ENCODE peak calls at places on chromosomes 5 and 9, in five cellular contexts. One of them, this sample, is unnamed.

GRCh38 chr5:38555354-38556114 is 912 bp downstream of the LIFR start:
- DNase-seq in WTC11: no peak
- DNase-seq in GM13976: no peak
- DNase-seq in MCF 10A: no peak
- DNase-seq in activated naive CD8-positive, alpha-beta T cell treated with anti-CD3 and anti-CD28 coated beads, Interleukin-2, amount 50 U/mL, for 24 hours: no peak
- DNase-seq in this sample: peak

GRCh38 chr9:128627127-128627715 is 29.4 kb downstream of the DYNC2I2 start:
- DNase-seq in WTC11: no peak
- DNase-seq in GM13976: peak
- DNase-seq in MCF 10A: no peak
- DNase-seq in activated naive CD8-positive, alpha-beta T cell treated with anti-CD3 and anti-CD28 coated beads, Interleukin-2, amount 50 U/mL, for 24 hours: no peak
- DNase-seq in this sample: no peak

GRCh38 chr9:4167728-4168127 is 132.1 kb downstream of the GLIS3 start:
- DNase-seq in WTC11: no peak
- DNase-seq in GM13976: no peak
- DNase-seq in MCF 10A: no peak
- DNase-seq in activated naive CD8-positive, alpha-beta T cell treated with anti-CD3 and anti-CD28 coated beads, Interleukin-2, amount 50 U/mL, for 24 hours: no peak
- DNase-seq in this sample: no peak

GRCh38 chr9:121725008-121725795 is 73.8 kb downstream of the DAB2IP start:
- DNase-seq in WTC11: no peak
- DNase-seq in GM13976: no peak
- DNase-seq in MCF 10A: peak
- DNase-seq in activated naive CD8-positive, alpha-beta T cell treated with anti-CD3 and anti-CD28 coated beads, Interleukin-2, amount 50 U/mL, for 24 hours: no peak
- DNase-seq in this sample: no peak

GRCh38 chr9:136726631-136727191 is 14.3 kb downstream of the DIPK1B start:
- DNase-seq in WTC11: no peak
- DNase-seq in GM13976: peak
- DNase-seq in MCF 10A: peak
- DNase-seq in activated naive CD8-positive, alpha-beta T cell treated with anti-CD3 and anti-CD28 coated beads, Interleukin-2, amount 50 U/mL, for 24 hours: peak
- DNase-seq in this sample: peak

GRCh38 chr5:57538341-57538955 is 55.8 kb upstream of the ACTBL2 start:
- DNase-seq in WTC11: no peak
- DNase-seq in GM13976: no peak
- DNase-seq in MCF 10A: peak
- DNase-seq in activated naive CD8-positive, alpha-beta T cell treated with anti-CD3 and anti-CD28 coated beads, Interleukin-2, amount 50 U/mL, for 24 hours: no peak
- DNase-seq in this sample: no peak

GRCh38 chr5:14219800-14220512 is 76.8 kb downstream of the TRIO start:
- DNase-seq in WTC11: no peak
- DNase-seq in GM13976: no peak
- DNase-seq in MCF 10A: no peak
- DNase-seq in activated naive CD8-positive, alpha-beta T cell treated with anti-CD3 and anti-CD28 coated beads, Interleukin-2, amount 50 U/mL, for 24 hours: no peak
- DNase-seq in this sample: no peak

GRCh38 chr5:132499440-132500243 is 9.1 kb upstream of the IRF1 start:
- DNase-seq in WTC11: no peak
- DNase-seq in GM13976: no peak
- DNase-seq in MCF 10A: no peak
- DNase-seq in activated naive CD8-positive, alpha-beta T cell treated with anti-CD3 and anti-CD28 coated beads, Interleukin-2, amount 50 U/mL, for 24 hours: peak
- DNase-seq in this sample: no peak

GRCh38 chr9:107213561-107214028 is 69.5 kb upstream of the RAD23B start:
- DNase-seq in WTC11: no peak
- DNase-seq in GM13976: peak
- DNase-seq in MCF 10A: peak
- DNase-seq in activated naive CD8-positive, alpha-beta T cell treated with anti-CD3 and anti-CD28 coated beads, Interleukin-2, amount 50 U/mL, for 24 hours: peak
- DNase-seq in this sample: no peak

GRCh38 chr5:96683392-96683791 is 21.2 kb downstream of the CAST start:
- DNase-seq in WTC11: no peak
- DNase-seq in GM13976: no peak
- DNase-seq in MCF 10A: no peak
- DNase-seq in activated naive CD8-positive, alpha-beta T cell treated with anti-CD3 and anti-CD28 coated beads, Interleukin-2, amount 50 U/mL, for 24 hours: no peak
- DNase-seq in this sample: no peak

GRCh38 chr5:100647461-100648230 is 112.5 kb downstream of the FAM174A start:
- DNase-seq in WTC11: no peak
- DNase-seq in GM13976: peak
- DNase-seq in MCF 10A: peak
- DNase-seq in activated naive CD8-positive, alpha-beta T cell treated with anti-CD3 and anti-CD28 coated beads, Interleukin-2, amount 50 U/mL, for 24 hours: no peak
- DNase-seq in this sample: peak

GRCh38 chr9:129103595-129103965 is 7.0 kb downstream of the CRAT start:
- DNase-seq in WTC11: no peak
- DNase-seq in GM13976: no peak
- DNase-seq in MCF 10A: no peak
- DNase-seq in activated naive CD8-positive, alpha-beta T cell treated with anti-CD3 and anti-CD28 coated beads, Interleukin-2, amount 50 U/mL, for 24 hours: no peak
- DNase-seq in this sample: no peak

GRCh38 chr5:16573401-16573800 is 43.4 kb downstream of the RETREG1 start:
- DNase-seq in WTC11: no peak
- DNase-seq in GM13976: no peak
- DNase-seq in MCF 10A: no peak
- DNase-seq in activated naive CD8-positive, alpha-beta T cell treated with anti-CD3 and anti-CD28 coated beads, Interleukin-2, amount 50 U/mL, for 24 hours: no peak
- DNase-seq in this sample: no peak

GRCh38 chr5:78747703-78748359 is 99.3 kb upstream of the LHFPL2 start:
- DNase-seq in WTC11: no peak
- DNase-seq in GM13976: no peak
- DNase-seq in MCF 10A: no peak
- DNase-seq in activated naive CD8-positive, alpha-beta T cell treated with anti-CD3 and anti-CD28 coated beads, Interleukin-2, amount 50 U/mL, for 24 hours: no peak
- DNase-seq in this sample: no peak

GRCh38 chr5:54257366-54258118 is 52.8 kb downstream of the ARL15 start:
- DNase-seq in WTC11: no peak
- DNase-seq in GM13976: no peak
- DNase-seq in MCF 10A: no peak
- DNase-seq in activated naive CD8-positive, alpha-beta T cell treated with anti-CD3 and anti-CD28 coated beads, Interleukin-2, amount 50 U/mL, for 24 hours: no peak
- DNase-seq in this sample: no peak

This sample was measured in NCI-H82.